ENCODE peak calls at places on chromosome 18, in four cellular contexts. One of them, this sample, is unnamed.
A peak's percentile ranks its signal among the peaks of the same experiment; 100 is the strongest.

GRCh38 chr18:50356036-50356945 is 18.6 kb upstream of the SKA1 start:
- DNase-seq in fibroblast of lung: no peak
- DNase-seq in tibial nerve: no peak
- DNase-seq in choroid plexus epithelial cell: peak; percentile 22
- DNase-seq in this sample: no peak

GRCh38 chr18:3273042-3273441 is 11.1 kb downstream of the MYL12B start:
- DNase-seq in tibial nerve: no peak
- DNase-seq in fibroblast of lung: no peak
- DNase-seq in choroid plexus epithelial cell: no peak
- DNase-seq in this sample: no peak

GRCh38 chr18:48825101-48825745 is 125.5 kb downstream of the SMAD7 start:
- DNase-seq in choroid plexus epithelial cell: peak; percentile 59
- DNase-seq in tibial nerve: no peak
- DNase-seq in fibroblast of lung: no peak
- DNase-seq in this sample: no peak

GRCh38 chr18:40357536-40357935 is 1597.5 kb upstream of the PIK3C3 start:
- DNase-seq in choroid plexus epithelial cell: peak; percentile 23
- DNase-seq in fibroblast of lung: no peak
- DNase-seq in tibial nerve: no peak
- DNase-seq in this sample: no peak

GRCh38 chr18:36828630-36829361 is at the start of the genes KIAA1328 and TPGS2:
- DNase-seq in fibroblast of lung: peak; percentile 86
- DNase-seq in choroid plexus epithelial cell: peak; percentile 91
- DNase-seq in tibial nerve: peak; percentile 71
- DNase-seq in this sample: peak; percentile 62

GRCh38 chr18:48674198-48674721 is 135.4 kb downstream of the CTIF start:
- DNase-seq in choroid plexus epithelial cell: peak; percentile 55
- DNase-seq in tibial nerve: peak; percentile 9
- DNase-seq in fibroblast of lung: no peak
- DNase-seq in this sample: no peak

GRCh38 chr18:61743775-61744531 is 148.9 kb downstream of the RNF152 start:
- DNase-seq in choroid plexus epithelial cell: peak; percentile 73
- DNase-seq in tibial nerve: no peak
- DNase-seq in fibroblast of lung: peak; percentile 21
- DNase-seq in this sample: no peak

GRCh38 chr18:13235981-13236380 is 17.4 kb downstream of the LDLRAD4 start:
- DNase-seq in choroid plexus epithelial cell: no peak
- DNase-seq in fibroblast of lung: no peak
- DNase-seq in tibial nerve: peak; percentile 65
- DNase-seq in this sample: no peak

GRCh38 chr18:73653836-73654235 is 493.8 kb downstream of the FBXO15 start:
- DNase-seq in tibial nerve: no peak
- DNase-seq in fibroblast of lung: no peak
- DNase-seq in choroid plexus epithelial cell: no peak
- DNase-seq in this sample: no peak

GRCh38 chr18:40056085-40056484 is 1898.9 kb upstream of the PIK3C3 start:
- DNase-seq in tibial nerve: no peak
- DNase-seq in fibroblast of lung: peak; percentile 5
- DNase-seq in choroid plexus epithelial cell: no peak
- DNase-seq in this sample: no peak

GRCh38 chr18:48833701-48834394 is 116.9 kb downstream of the SMAD7 start:
- DNase-seq in fibroblast of lung: no peak
- DNase-seq in choroid plexus epithelial cell: no peak
- DNase-seq in tibial nerve: no peak
- DNase-seq in this sample: no peak

GRCh38 chr18:49672853-49673252 is 111.0 kb downstream of the LIPG start:
- DNase-seq in fibroblast of lung: no peak
- DNase-seq in choroid plexus epithelial cell: no peak
- DNase-seq in tibial nerve: no peak
- DNase-seq in this sample: no peak

GRCh38 chr18:12946549-12947354 is 1.1 kb upstream of the SEH1L start:
- DNase-seq in tibial nerve: no peak
- DNase-seq in fibroblast of lung: peak; percentile 79
- DNase-seq in choroid plexus epithelial cell: peak; percentile 94
- DNase-seq in this sample: peak; percentile 80

GRCh38 chr18:2570772-2571199 is 519 bp downstream of the METTL4 start:
- DNase-seq in choroid plexus epithelial cell: peak; percentile 70
- DNase-seq in tibial nerve: peak; percentile 48
- DNase-seq in fibroblast of lung: peak; percentile 78
- DNase-seq in this sample: peak; percentile 23

GRCh38 chr18:26205318-26205717 is 20.9 kb upstream of the TAF4B start:
- DNase-seq in fibroblast of lung: no peak
- DNase-seq in choroid plexus epithelial cell: no peak
- DNase-seq in tibial nerve: no peak
- DNase-seq in this sample: no peak

GRCh38 chr18:58867281-58867961 is 2.7 kb downstream of the ZNF532 start:
- DNase-seq in choroid plexus epithelial cell: peak; percentile 57
- DNase-seq in fibroblast of lung: no peak
- DNase-seq in tibial nerve: no peak
- DNase-seq in this sample: peak; percentile 62

GRCh38 chr18:2515908-2516625 is 55.2 kb downstream of the METTL4 start:
- DNase-seq in tibial nerve: no peak
- DNase-seq in fibroblast of lung: peak; percentile 87
- DNase-seq in choroid plexus epithelial cell: peak; percentile 93
- DNase-seq in this sample: peak; percentile 68

GRCh38 chr18:37565138-37565984 is at the start of gene CELF4:
- DNase-seq in choroid plexus epithelial cell: no peak
- DNase-seq in tibial nerve: no peak
- DNase-seq in fibroblast of lung: peak; percentile 11
- DNase-seq in this sample: no peak

GRCh38 chr18:40673150-40673549 is 1281.9 kb upstream of the PIK3C3 start:
- DNase-seq in choroid plexus epithelial cell: no peak
- DNase-seq in tibial nerve: no peak
- DNase-seq in fibroblast of lung: no peak
- DNase-seq in this sample: no peak

GRCh38 chr18:59634096-59634495 is 63.1 kb downstream of the CCBE1 start:
- DNase-seq in fibroblast of lung: no peak
- DNase-seq in choroid plexus epithelial cell: peak; percentile 65
- DNase-seq in tibial nerve: no peak
- DNase-seq in this sample: peak; percentile 49

DNA sequence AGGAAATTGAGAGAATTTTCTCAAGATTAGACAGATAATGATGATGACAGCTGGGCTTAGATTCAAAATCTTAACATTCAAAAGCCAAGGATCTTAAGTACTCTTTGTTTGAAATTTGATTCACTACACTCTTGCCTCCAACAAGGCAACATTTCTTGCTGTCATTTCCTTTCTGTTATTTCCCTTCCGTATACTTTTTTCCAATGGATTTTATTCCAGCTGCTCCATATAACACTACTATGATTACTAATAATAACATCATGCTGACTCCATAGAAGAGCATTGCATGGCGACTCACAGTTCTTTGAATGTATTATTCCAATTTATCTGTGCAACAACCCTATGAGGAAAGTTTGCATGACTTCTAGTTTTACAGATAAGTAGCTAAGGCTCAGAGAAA is 33.9 kb upstream of the CCDC102B start:
- DNase-seq in choroid plexus epithelial cell: peak; percentile 21
- DNase-seq in fibroblast of lung: peak; percentile 44
- DNase-seq in tibial nerve: no peak
- DNase-seq in this sample: no peak
- H3K4me3 ChIP-seq in choroid plexus epithelial cell: no peak overlapping the region
- H3K4me3 ChIP-seq in fibroblast of lung: no peak overlapping the region
- H3K4me3 ChIP-seq in tibial nerve: no peak overlapping the region
- H3K4me3 ChIP-seq in this sample: no peak overlapping the region

GRCh38 chr18:28176933-28177827 is at the start of gene CDH2:
- DNase-seq in tibial nerve: no peak
- DNase-seq in choroid plexus epithelial cell: peak; percentile 84
- DNase-seq in fibroblast of lung: peak; percentile 71
- DNase-seq in this sample: peak; percentile 75

GRCh38 chr18:28175047-28175929 is 1.6 kb downstream of the CDH2 start:
- DNase-seq in fibroblast of lung: no peak
- DNase-seq in tibial nerve: no peak
- DNase-seq in choroid plexus epithelial cell: peak; percentile 44
- DNase-seq in this sample: no peak

GRCh38 chr18:28174181-28174906 is 2.6 kb downstream of the CDH2 start:
- DNase-seq in choroid plexus epithelial cell: no peak
- DNase-seq in tibial nerve: no peak
- DNase-seq in fibroblast of lung: no peak
- DNase-seq in this sample: no peak

GRCh38 chr18:28176674-28176932 is 327 bp downstream of the CDH2 start:
- DNase-seq in fibroblast of lung: no peak
- DNase-seq in tibial nerve: no peak
- DNase-seq in choroid plexus epithelial cell: no peak
- DNase-seq in this sample: no peak

DNA sequence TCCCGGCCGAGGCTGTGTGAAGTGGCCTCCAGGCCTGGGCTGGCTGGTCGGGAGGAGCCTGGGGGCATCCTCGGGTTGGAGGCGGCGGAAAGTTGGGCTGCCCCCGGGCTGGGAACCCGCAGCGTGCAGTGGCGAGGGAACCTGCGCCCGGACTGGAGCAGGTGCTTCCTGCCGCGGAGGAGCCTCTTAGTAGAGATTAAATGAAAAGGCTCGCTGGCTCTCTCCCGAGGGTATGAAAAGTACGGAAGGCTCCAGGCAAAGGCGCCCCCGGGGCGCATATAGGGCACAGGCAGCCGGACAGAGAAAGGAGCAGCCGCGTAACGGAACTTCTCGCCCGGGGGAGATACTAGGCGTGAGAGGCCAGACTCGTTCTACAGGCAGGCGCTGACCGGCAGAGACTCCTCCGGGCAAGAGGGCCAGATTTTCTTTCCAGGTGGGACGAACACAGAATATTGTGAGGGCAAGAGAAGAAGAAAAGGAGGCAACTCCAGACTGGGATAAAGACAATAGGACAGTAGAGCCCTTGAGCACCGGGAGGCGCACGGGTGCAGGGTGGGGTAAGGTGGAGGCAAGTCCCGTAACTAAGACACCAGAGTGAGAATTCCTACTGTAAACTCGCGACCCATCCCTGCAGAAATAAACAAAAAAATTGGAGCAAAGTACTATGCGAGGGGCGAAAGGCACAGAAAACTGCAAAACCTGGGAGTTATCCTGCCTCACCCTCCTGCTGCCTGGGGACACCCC is 828 bp downstream of the CDH2 start:
- DNase-seq in tibial nerve: no peak
- DNase-seq in fibroblast of lung: peak; percentile 30
- DNase-seq in choroid plexus epithelial cell: peak; percentile 33
- DNase-seq in this sample: no peak
- H3K4me3 ChIP-seq in tibial nerve: peak overlapping the region; percentile 50
- H3K4me3 ChIP-seq in fibroblast of lung: peak overlapping the region; percentile 56
- H3K4me3 ChIP-seq in choroid plexus epithelial cell: peak overlapping the region; percentile 78
- H3K4me3 ChIP-seq in this sample: peak overlapping the region; percentile 81

GRCh38 chr18:8987250-8987649 is 115.2 kb upstream of the NDUFV2 start:
- DNase-seq in fibroblast of lung: no peak
- DNase-seq in tibial nerve: no peak
- DNase-seq in choroid plexus epithelial cell: no peak
- DNase-seq in this sample: no peak
- H3K4me3 ChIP-seq in fibroblast of lung: no peak overlapping the region
- H3K4me3 ChIP-seq in tibial nerve: no peak overlapping the region
- H3K4me3 ChIP-seq in choroid plexus epithelial cell: no peak overlapping the region
- H3K4me3 ChIP-seq in this sample: no peak overlapping the region

GRCh38 chr18:23994361-23994902 is 20.1 kb upstream of the TTC39C start:
- DNase-seq in fibroblast of lung: peak; percentile 88
- DNase-seq in choroid plexus epithelial cell: peak; percentile 82
- DNase-seq in tibial nerve: no peak
- DNase-seq in this sample: peak; percentile 95

GRCh38 chr18:23990474-23991410 is 23.8 kb upstream of the TTC39C start:
- DNase-seq in choroid plexus epithelial cell: no peak
- DNase-seq in fibroblast of lung: peak; percentile 8
- DNase-seq in tibial nerve: no peak
- DNase-seq in this sample: no peak

GRCh38 chr18:23995180-23995579 is 19.4 kb upstream of the TTC39C start:
- DNase-seq in choroid plexus epithelial cell: no peak
- DNase-seq in fibroblast of lung: no peak
- DNase-seq in tibial nerve: no peak
- DNase-seq in this sample: no peak

GRCh38 chr18:23992941-23993280 is 21.6 kb upstream of the TTC39C start:
- DNase-seq in choroid plexus epithelial cell: no peak
- DNase-seq in tibial nerve: no peak
- DNase-seq in fibroblast of lung: no peak
- DNase-seq in this sample: no peak

GRCh38 chr18:23992119-23992940 is 22.2 kb upstream of the TTC39C start:
- DNase-seq in fibroblast of lung: peak; percentile 39
- DNase-seq in tibial nerve: no peak
- DNase-seq in choroid plexus epithelial cell: no peak
- DNase-seq in this sample: peak; percentile 81
- H3K4me3 ChIP-seq in fibroblast of lung: no peak overlapping the region
- H3K4me3 ChIP-seq in tibial nerve: no peak overlapping the region
- H3K4me3 ChIP-seq in choroid plexus epithelial cell: no peak overlapping the region
- H3K4me3 ChIP-seq in this sample: no peak overlapping the region

DNA sequence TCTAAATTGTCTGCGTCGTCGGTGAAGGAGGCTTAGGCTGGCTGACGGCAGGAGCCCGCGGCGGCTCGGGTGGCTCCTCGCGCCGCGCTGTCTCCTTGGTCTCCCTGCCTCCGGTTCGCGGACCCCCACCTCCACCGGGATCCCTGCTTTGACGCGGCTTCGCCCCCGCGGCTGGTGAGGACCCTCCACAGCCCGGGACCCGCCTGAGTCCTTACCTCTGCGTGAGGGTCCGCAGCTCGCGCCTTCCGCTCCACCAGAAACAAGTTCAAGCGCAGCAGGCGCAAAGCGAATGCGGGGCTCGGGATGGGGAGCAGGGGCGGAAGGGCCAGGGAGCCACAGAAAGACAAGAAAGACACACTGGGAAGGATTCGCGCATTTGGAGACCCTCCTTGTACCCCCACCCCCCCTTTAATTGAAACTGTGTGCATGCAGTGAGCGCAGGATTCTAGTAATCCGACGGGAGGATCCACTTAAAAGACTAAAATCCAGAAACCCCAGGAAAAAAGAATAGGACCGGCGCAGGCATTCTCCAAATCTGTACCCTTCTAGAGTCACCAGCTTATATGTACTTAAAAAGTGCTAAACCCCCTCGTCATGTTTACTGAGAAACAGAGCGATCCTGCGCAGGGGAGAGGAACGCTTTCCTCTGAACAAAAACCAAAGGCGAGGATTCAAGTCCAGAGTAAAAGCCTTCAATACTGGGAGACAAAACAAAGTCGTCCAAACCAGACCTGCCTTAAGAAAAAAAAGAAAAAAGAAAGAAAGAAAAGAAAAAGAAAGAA is 3.8 kb downstream of the PTGR3 start:
- DNase-seq in tibial nerve: no peak
- DNase-seq in fibroblast of lung: no peak
- DNase-seq in choroid plexus epithelial cell: no peak
- DNase-seq in this sample: no peak
- H3K4me3 ChIP-seq in tibial nerve: peak overlapping the region; percentile 27
- H3K4me3 ChIP-seq in fibroblast of lung: peak overlapping the region; percentile 7
- H3K4me3 ChIP-seq in choroid plexus epithelial cell: peak overlapping the region; percentile 56
- H3K4me3 ChIP-seq in this sample: peak overlapping the region; percentile 87

GRCh38 chr18:6961331-6961730 is 156.3 kb downstream of the LAMA1 start:
- DNase-seq in choroid plexus epithelial cell: no peak
- DNase-seq in tibial nerve: no peak
- DNase-seq in fibroblast of lung: no peak
- DNase-seq in this sample: no peak
- H3K4me3 ChIP-seq in choroid plexus epithelial cell: no peak overlapping the region
- H3K4me3 ChIP-seq in tibial nerve: no peak overlapping the region
- H3K4me3 ChIP-seq in fibroblast of lung: no peak overlapping the region
- H3K4me3 ChIP-seq in this sample: no peak overlapping the region

GRCh38 chr18:56632070-56633022 is 6.0 kb downstream of the TXNL1 start:
- DNase-seq in tibial nerve: no peak
- DNase-seq in choroid plexus epithelial cell: no peak
- DNase-seq in fibroblast of lung: no peak
- DNase-seq in this sample: no peak

DNA sequence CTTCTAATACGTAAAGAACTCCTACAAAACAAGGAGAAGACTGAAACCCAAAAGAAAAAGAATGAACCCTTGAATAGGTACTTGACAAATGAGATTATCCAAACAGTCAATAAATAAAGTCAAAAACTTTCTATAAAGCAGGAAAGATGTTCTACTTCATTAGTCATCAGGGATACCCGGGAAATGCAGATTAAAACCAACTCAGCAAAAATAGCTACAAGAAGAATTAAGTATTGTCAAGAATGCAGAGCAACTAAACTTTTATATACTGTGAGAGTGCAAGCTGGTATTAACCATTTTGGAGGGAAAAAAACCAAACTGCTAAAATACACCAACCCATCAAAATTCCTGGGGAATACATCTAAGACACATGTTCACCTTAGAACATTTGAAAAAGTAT is 10.4 kb downstream of the TXNL1 start:
- DNase-seq in choroid plexus epithelial cell: no peak
- DNase-seq in fibroblast of lung: no peak
- DNase-seq in tibial nerve: no peak
- DNase-seq in this sample: no peak
- H3K4me3 ChIP-seq in choroid plexus epithelial cell: no peak overlapping the region
- H3K4me3 ChIP-seq in fibroblast of lung: no peak overlapping the region
- H3K4me3 ChIP-seq in tibial nerve: no peak overlapping the region
- H3K4me3 ChIP-seq in this sample: no peak overlapping the region